ENCODE peak calls at places on chromosomes 16 and 17, in eight cellular contexts. Z is kidney; V is NCI-H2171 treated with DMSO at 0.1 percent for 48 hours; G is fibroblast of the conjunctiva; B is uterus; K is NCI-H226; X is T1000; Y is stimulated activated CD4-positive, alpha-beta T cell treated with anti-CD3 and anti-CD28 coated beads, Interleukin-4, amount 100 ng/mL, for 24 hours. T is an unnamed sample.

GRCh38 chr17:3810019-3810418 is 9.0 kb upstream of the ITGAE start:
- DNase-seq in K (no peak), X (no peak), V (no peak), G (no peak), Y (no peak), B (no peak), Z (no peak), T (no peak)

GRCh38 chr16:54542805-54543504 is 256.4 kb upstream of the IRX3 start:
- DNase-seq in B (no peak), K (no peak), Z (no peak), G (no peak), V (no peak), X (no peak), Y (no peak), T (no peak)

GRCh38 chr17:77695386-77695785 is 263.1 kb upstream of the TNRC6C start:
- DNase-seq in Y (no peak), B (no peak), V (no peak), G (no peak), X (no peak), Z (no peak), K (no peak), T (no peak)

GRCh38 chr16:86532526-86532815 is 22.1 kb downstream of the FOXF1 start:
- DNase-seq in V (no peak), K (no peak), Z (peak), G (no peak), Y (no peak), X (no peak), B (no peak), T (no peak)

GRCh38 chr17:5514976-5515375 is 28.6 kb downstream of the MIS12 start:
- DNase-seq in Y (no peak), Z (no peak), X (no peak), V (no peak), B (no peak), G (no peak), K (no peak), T (no peak)

GRCh38 chr16:10964891-10965326 is 20.5 kb downstream of the CLEC16A start:
- DNase-seq in Y (peak), Z (no peak), X (no peak), G (no peak), B (no peak), K (no peak), V (no peak), T (no peak)

GRCh38 chr17:49971848-49972485 is 3.0 kb downstream of the DLX4 start:
- DNase-seq in X (no peak), K (no peak), V (no peak), Z (peak), G (no peak), B (no peak), Y (no peak), T (no peak)

GRCh38 chr16:67930191-67930590 is 1.5 kb downstream of the CTRL start:
- DNase-seq in X (no peak), Y (no peak), Z (no peak), G (no peak), K (no peak), B (no peak), V (no peak), T (no peak)

GRCh38 chr17:74918906-74919305 is 4.1 kb downstream of the USH1G start:
- DNase-seq in V (no peak), K (no peak), G (no peak), X (no peak), Z (no peak), Y (no peak), B (no peak), T (no peak)

GRCh38 chr16:75555213-75555706 is 792 bp downstream of the TMEM231 start:
- DNase-seq in Z (peak), X (peak), Y (peak), G (peak), V (peak), B (peak), K (peak), T (peak)

GRCh38 chr16:77853125-77853524 is 64.8 kb downstream of the VAT1L start:
- DNase-seq in Z (no peak), V (no peak), Y (no peak), B (no peak), X (no peak), K (no peak), G (no peak), T (no peak)

GRCh38 chr17:80146121-80147034 is 550 bp downstream of the EIF4A3 start:
- DNase-seq in Y (peak), B (no peak), V (peak), K (no peak), X (no peak), Z (no peak), G (no peak), T (peak)

GRCh38 chr17:77409282-77410161 is 268.8 kb downstream of the SEC14L1 start:
- DNase-seq in B (peak), G (no peak), K (peak), V (no peak), X (no peak), Y (peak), Z (peak), T (no peak)

GRCh38 chr16:49700928-49701685 is 154.8 kb downstream of the ZNF423 start:
- DNase-seq in X (no peak), Z (no peak), K (no peak), Y (no peak), B (no peak), V (peak), G (no peak), T (no peak)

GRCh38 chr16:51149721-51150158 is 1.3 kb downstream of the SALL1 start:
- DNase-seq in V (no peak), B (no peak), G (no peak), Z (no peak), K (no peak), Y (no peak), X (no peak), T (no peak)

GRCh38 chr16:46789499-46790414 is 41.2 kb downstream of the C16orf87 start:
- DNase-seq in X (peak), B (peak), Y (peak), K (peak), Z (peak), V (peak), G (peak), T (no peak)

GRCh38 chr16:1972490-1972877 is 631 bp downstream of the TBL3 start:
- DNase-seq in B (no peak), K (no peak), V (no peak), X (no peak), Y (no peak), G (no peak), Z (peak), T (no peak)

GRCh38 chr16:85982563-85982939 is 83.6 kb downstream of the IRF8 start:
- DNase-seq in Y (no peak), K (no peak), V (no peak), X (no peak), G (no peak), Z (peak), B (no peak), T (no peak)

T was measured in DMS 273 treated with DMSO at 0.1 percent for 48 hours.